ENCODE peak calls at places on chromosomes 3 and 15, in four cellular contexts. X is K562, P is SK-N-SH, L is GM12878. R is an unnamed sample.

GRCh38 chr3:185365281-185366211 is 2.6 kb downstream of the MAP3K13 start:
- DNase-seq in X (no peak), P (no peak), L (no peak), R (no peak)

GRCh38 chr3:17088602-17089313 is 204.0 kb downstream of the PLCL2 start:
- DNase-seq in X (no peak), P (no peak), L (no peak), R (no peak)

GRCh38 chr15:85318048-85318731 is 62.2 kb upstream of the AKAP13 start:
- DNase-seq in X (no peak), P (no peak), L (peak; percentile 83), R (no peak)

GRCh38 chr15:54082836-54083492 is 104.7 kb downstream of the UNC13C start:
- DNase-seq in X (peak; percentile 15), P (peak; percentile 48), L (no peak), R (peak; percentile 53)

GRCh38 chr15:62895139-62895866 is 147.2 kb upstream of the TPM1 start:
- DNase-seq in X (no peak), P (no peak), L (no peak), R (no peak)

GRCh38 chr15:78714890-78715289 is 73.9 kb upstream of the CHRNB4 start:
- DNase-seq in X (no peak), P (no peak), L (no peak), R (no peak)

GRCh38 chr3:197940745-197941384 is 9.1 kb upstream of the RPL35A start:
- DNase-seq in X (no peak), P (no peak), L (no peak), R (no peak)

GRCh38 chr3:52890735-52891134 is 6.6 kb downstream of the STIMATE start:
- DNase-seq in X (no peak), P (no peak), L (no peak), R (no peak)

GRCh38 chr3:98339031-98339430 is 14.6 kb upstream of the OR5K4 start:
- DNase-seq in X (no peak), P (no peak), L (no peak), R (no peak)

GRCh38 chr3:193040836-193041672 is 123.4 kb upstream of the MB21D2 start:
- DNase-seq in X (peak; percentile 24), P (peak; percentile 48), L (peak; percentile 5), R (no peak)

DNA sequence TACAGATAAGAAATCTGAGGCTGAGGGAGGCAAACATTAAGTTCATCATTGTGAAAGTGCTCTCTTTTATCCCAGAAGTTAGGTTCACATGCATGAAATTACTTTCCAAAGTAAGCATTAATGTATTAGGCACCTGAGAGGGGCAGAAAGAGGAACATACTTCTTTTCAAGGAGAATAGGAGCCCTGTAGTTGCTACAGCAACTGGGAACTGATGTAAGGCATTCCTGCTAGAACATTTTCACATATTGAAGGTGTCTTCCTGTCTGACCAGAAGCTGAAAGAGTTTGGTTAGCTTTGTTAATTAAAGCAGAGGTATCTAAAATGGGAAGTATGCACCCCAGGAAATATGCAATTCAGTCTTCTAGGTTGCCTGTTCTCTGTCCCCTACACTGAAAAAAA is 65.5 kb upstream of the ZBTB20 start:
- DNase-seq in X (no peak), P (no peak), L (no peak), R (no peak)
- TF ChIP-seq USF1 in X (no peak), P (no peak), L (no peak), R (no peak)

GRCh38 chr3:148074916-148075315 is 622.8 kb upstream of the AGTR1 start:
- DNase-seq in X (no peak), P (peak; percentile 28), L (no peak), R (no peak)

GRCh38 chr3:148077318-148077923 is 620.3 kb upstream of the AGTR1 start:
- DNase-seq in X (no peak), P (no peak), L (no peak), R (no peak)

GRCh38 chr3:148077951-148078350 is 619.8 kb upstream of the AGTR1 start:
- DNase-seq in X (no peak), P (no peak), L (no peak), R (no peak)

GRCh38 chr3:148074057-148074456 is 623.6 kb upstream of the AGTR1 start:
- DNase-seq in X (no peak), P (no peak), L (no peak), R (no peak)

GRCh38 chr3:148075829-148076716 is 621.6 kb upstream of the AGTR1 start:
- DNase-seq in X (no peak), P (peak; percentile 49), L (no peak), R (peak; percentile 27)
- TF ChIP-seq USF1 in X (no peak), P (no peak), L (no peak), R (no peak)

GRCh38 chr15:60858511-60859085 is 370.5 kb downstream of the RORA start:
- DNase-seq in X (no peak), P (no peak), L (no peak), R (no peak)

GRCh38 chr15:60865507-60865906 is 363.6 kb downstream of the RORA start:
- DNase-seq in X (no peak), P (no peak), L (no peak), R (no peak)

GRCh38 chr15:60854858-60855568 is 374.1 kb downstream of the RORA start:
- DNase-seq in X (no peak), P (no peak), L (no peak), R (no peak)

GRCh38 chr15:60859996-60860494 is 369.1 kb downstream of the RORA start:
- DNase-seq in X (no peak), P (no peak), L (no peak), R (no peak)
- TF ChIP-seq USF1 in X (no peak), P (no peak), L (no peak), R (no peak)

DNA sequence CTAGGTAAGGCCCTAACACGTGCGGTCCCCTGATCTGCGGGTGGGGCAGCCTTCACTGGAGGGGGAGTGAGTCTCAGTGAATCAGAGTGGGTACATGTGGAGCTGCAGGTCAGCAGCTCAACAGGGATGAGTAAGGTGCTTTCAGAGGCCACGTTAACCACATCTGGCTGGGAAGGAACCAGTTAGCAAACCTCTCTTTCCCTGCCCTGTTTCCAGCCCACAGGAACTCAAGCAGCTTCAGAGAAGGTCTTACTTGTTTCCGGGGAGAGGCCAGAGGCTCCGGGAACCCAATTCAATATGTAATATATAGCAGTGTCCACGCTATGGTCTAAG is 175.3 kb downstream of the XXYLT1 start:
- DNase-seq in X (no peak), P (no peak), L (no peak), R (no peak)
- TF ChIP-seq USF1 in X (no peak), P (no peak), L (no peak), R (no peak)

R was measured in WTC11.